ENCODE peak calls at places on chromosome 5, in four cellular contexts. U is hepatocyte, E is tibial nerve, F is prostate gland. R is an unnamed sample.

GRCh38 chr5:54249210-54250028 is 61.0 kb downstream of the ARL15 start:
- DNase-seq in F (peak), E (peak), U (peak), R (peak)

GRCh38 chr5:109485030-109485429 is 75.3 kb upstream of the PJA2 start:
- DNase-seq in E (peak), U (peak), F (peak), R (no peak)

GRCh38 chr5:132961887-132962286 is 1.5 kb downstream of the AFF4 start:
- DNase-seq in F (no peak), E (no peak), U (no peak), R (no peak)

GRCh38 chr5:42349163-42349562 is 74.1 kb upstream of the GHR start:
- DNase-seq in E (no peak), U (no peak), F (no peak), R (no peak)

GRCh38 chr5:73564644-73565165 is 734 bp downstream of the ANKRA2 start:
- DNase-seq in F (peak), E (no peak), U (no peak), R (peak)

GRCh38 chr5:56637321-56637920 is 177.9 kb upstream of the MAP3K1 start:
- DNase-seq in F (no peak), E (no peak), U (peak), R (no peak)

GRCh38 chr5:13771011-13771571 is 173.4 kb downstream of the DNAH5 start:
- DNase-seq in U (no peak), E (no peak), F (no peak), R (no peak)

GRCh38 chr5:177509991-177510566 is 453 bp upstream of the DOK3 start:
- DNase-seq in E (no peak), U (no peak), F (no peak), R (no peak)

GRCh38 chr5:155594270-155594669 is 580.7 kb downstream of the KIF4B start:
- DNase-seq in U (no peak), E (no peak), F (no peak), R (no peak)

GRCh38 chr5:53613036-53613435 is 52.6 kb downstream of the NDUFS4 start:
- DNase-seq in E (no peak), F (no peak), U (peak), R (no peak)

GRCh38 chr5:17282283-17283120 is 65.1 kb downstream of the BASP1 start:
- DNase-seq in U (no peak), F (no peak), E (no peak), R (no peak)

GRCh38 chr5:98795243-98795642 is 21.8 kb downstream of the RGMB start:
- DNase-seq in E (no peak), F (no peak), U (no peak), R (no peak)

GRCh38 chr5:125348221-125348692 is 601.8 kb upstream of the ZNF608 start:
- DNase-seq in E (peak), U (peak), F (no peak), R (no peak)

GRCh38 chr5:66810747-66811355 is 214.7 kb downstream of the MAST4 start:
- DNase-seq in U (no peak), F (no peak), E (no peak), R (no peak)

GRCh38 chr5:54103871-54104270 is 206.5 kb downstream of the ARL15 start:
- DNase-seq in E (no peak), F (no peak), U (no peak), R (no peak)

GRCh38 chr5:43034591-43034968 is 5.5 kb downstream of the ANXA2R start:
- DNase-seq in U (no peak), F (no peak), E (no peak), R (no peak)

GRCh38 chr5:75566710-75567309 is 44.4 kb upstream of the ANKDD1B start:
- DNase-seq in E (no peak), F (peak), U (peak), R (no peak)

GRCh38 chr5:180291943-180292831 is at the start of gene MAPK9:
- DNase-seq in F (peak), U (peak), E (peak), R (peak)

DNA sequence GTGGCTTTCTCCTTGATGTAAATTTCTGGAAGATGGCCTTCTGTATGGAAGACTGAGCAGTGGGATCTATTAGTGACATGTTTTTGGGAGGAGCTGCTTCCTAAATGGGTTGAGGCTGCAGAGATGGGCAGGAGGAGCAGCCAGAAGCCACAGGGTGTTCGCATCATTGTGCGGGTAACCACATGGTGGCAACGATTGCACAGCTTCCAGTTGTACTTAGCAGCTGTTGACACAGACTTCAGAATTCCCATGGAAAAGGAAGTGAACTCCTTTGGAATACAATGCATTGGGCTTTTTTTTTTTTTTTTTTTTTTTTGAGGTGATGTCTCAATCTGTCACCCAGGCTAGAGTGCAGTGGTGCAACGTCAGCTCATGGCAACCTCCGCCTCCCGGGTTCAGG is 297.3 kb downstream of the NR3C1 start:
- DNase-seq in U (peak), F (no peak), E (peak), R (no peak)
- TF ChIP-seq CTCF in U (peak), F (no peak), E (no peak), R (no peak)

DNA sequence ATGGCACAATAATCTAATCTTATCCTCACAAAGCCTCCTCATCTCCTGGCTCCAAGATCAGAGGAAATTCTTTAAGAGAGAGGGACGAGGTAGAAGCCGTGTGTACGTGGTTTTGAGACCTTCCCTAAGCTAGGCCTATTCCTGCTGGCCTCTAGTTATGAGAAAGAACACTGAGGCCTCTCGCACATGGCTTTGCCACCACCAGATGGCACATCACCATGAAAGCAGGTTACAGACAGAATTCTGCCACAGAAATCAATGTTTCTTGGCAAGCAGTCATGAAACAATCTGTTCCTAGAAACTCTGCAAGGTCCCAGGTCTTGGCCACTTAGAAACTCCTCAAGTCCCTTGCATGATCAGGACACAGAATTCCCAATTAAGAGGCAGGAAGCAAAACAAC is 268.2 kb upstream of the TAS2R1 start:
- DNase-seq in U (peak), E (no peak), F (peak), R (no peak)
- TF ChIP-seq CTCF in U (peak), E (no peak), F (peak), R (no peak)

DNA sequence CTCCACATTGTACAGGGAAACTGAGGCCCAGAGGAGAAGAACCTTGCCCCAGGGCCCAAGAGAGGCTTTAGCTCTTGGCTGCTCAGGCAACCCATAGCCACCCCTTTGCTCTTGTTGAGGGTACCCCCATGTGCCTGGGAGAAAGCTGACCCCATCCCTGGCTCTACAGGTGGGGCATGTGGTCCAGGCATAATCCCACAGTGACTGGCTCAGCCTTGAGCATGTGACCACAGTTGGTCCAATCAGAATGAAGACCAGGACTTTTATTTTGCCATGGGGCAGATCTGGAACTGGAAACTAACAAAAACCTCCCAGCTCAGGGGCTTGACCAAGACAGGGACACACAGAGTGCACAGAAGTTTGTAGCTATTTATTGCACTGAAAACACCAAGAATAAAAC is 29.3 kb downstream of the SLC6A7 start:
- DNase-seq in U (no peak), E (no peak), F (no peak), R (no peak)
- TF ChIP-seq CTCF in U (no peak), E (no peak), F (no peak), R (no peak)

DNA sequence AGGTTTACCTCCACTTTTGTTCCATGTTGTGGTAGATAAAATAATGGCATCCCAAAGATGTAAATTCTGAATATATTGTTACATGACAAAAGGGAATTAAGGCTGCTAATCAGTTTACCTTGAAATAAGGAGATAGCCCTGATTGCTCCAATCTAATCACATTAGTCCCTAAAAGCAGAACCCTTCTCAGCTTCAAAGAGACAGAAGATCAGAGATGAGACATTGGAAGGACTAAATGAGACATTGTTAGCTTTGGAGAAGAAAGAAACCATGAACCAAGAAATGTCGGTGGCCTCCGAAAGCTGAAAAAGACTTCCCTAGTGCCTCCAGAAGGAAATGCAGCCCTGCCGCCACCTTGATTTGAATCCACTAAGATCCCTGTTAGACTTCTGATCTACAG is 82.8 kb upstream of the PARP8 start:
- DNase-seq in U (no peak), E (no peak), F (no peak), R (no peak)
- TF ChIP-seq CTCF in U (no peak), E (no peak), F (no peak), R (no peak)

GRCh38 chr5:116063950-116064349 is 20.9 kb upstream of the COMMD10 start:
- DNase-seq in F (no peak), U (no peak), E (no peak), R (no peak)

GRCh38 chr5:116058346-116058936 is 26.2 kb downstream of the ARL14EPL start:
- DNase-seq in E (no peak), U (no peak), F (no peak), R (no peak)

GRCh38 chr5:116068028-116068632 is 16.7 kb upstream of the COMMD10 start:
- DNase-seq in U (peak), F (peak), E (peak), R (no peak)

DNA sequence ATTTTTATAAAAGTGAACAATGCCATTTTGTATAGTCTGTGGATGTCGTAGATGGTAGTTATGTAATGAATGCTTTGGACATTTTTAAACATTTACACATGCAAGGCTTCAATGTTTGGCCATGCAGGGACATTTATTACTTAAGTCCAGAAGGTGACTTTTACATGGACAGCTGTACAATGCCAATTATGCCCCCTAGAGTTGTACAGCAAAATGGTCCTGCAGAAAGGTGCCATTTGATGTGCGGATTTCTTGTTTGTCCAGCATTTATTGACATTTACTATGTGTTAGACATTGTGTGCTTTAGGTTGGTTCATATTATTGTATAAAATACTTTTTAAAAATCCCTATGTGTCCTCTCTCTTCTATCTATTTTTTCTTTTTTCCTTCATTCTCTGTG is 22.5 kb upstream of the COMMD10 start:
- DNase-seq in U (no peak), E (no peak), F (no peak), R (no peak)
- TF ChIP-seq CTCF in U (peak), E (no peak), F (no peak), R (no peak)

DNA sequence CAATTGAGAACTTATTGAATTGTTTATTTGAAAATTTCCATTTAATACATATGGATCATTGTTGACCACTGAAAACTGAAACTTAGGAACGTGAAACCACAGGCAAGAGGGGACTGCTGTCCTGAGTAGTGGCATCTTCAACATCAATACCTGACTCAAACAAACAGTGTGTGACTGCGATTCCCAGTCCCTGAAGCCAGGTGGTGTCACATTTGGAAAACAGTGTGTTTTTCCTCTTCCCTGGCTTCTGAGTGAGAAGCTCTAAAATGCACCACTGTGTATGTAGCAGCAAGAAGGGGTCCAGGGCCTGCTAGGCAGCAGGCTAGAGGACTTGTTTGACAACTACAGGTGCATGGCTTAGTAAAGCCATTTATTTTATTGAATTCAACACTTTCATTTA is 10.8 kb downstream of the GAPT start:
- DNase-seq in U (no peak), F (no peak), E (no peak), R (no peak)
- TF ChIP-seq CTCF in U (peak), F (no peak), E (no peak), R (no peak)